ENCODE peak calls at places on chromosomes 2 and 18, in nine cellular contexts. M is GM23338, I is skeletal muscle cell, U is mesendoderm, L is brain microvascular endothelial cell, X is cardiac fibroblast, V is esophagus squamous epithelium, W is Peyer's patch, T is Panc1. O is an unnamed sample.

GRCh38 chr2:65061910-65062339 is 5.7 kb downstream of the CEP68 start:
- DNase-seq in X (no peak), W (no peak), I (no peak), T (no peak), L (no peak), U (no peak), V (no peak), M (no peak), O (peak)

GRCh38 chr2:144834954-144835633 is 315.2 kb upstream of the ZEB2 start:
- DNase-seq in W (no peak), I (peak), M (no peak), U (no peak), X (peak), T (no peak), L (peak), V (no peak), O (peak)

GRCh38 chr18:40110455-40110854 is 1844.6 kb upstream of the PIK3C3 start:
- DNase-seq in V (no peak), T (no peak), W (no peak), X (no peak), U (no peak), M (no peak), L (no peak), I (no peak), O (no peak)

GRCh38 chr2:2252179-2252578 is 78.9 kb downstream of the MYT1L start:
- DNase-seq in W (no peak), T (no peak), L (no peak), I (no peak), X (no peak), V (no peak), M (no peak), U (no peak), O (no peak)

GRCh38 chr18:45802814-45803492 is 22.5 kb upstream of the SIGLEC15 start:
- DNase-seq in X (peak), V (no peak), T (peak), L (peak), W (no peak), I (peak), M (no peak), U (no peak), O (peak)

GRCh38 chr2:131034122-131035051 is 58.9 kb downstream of the FAM168B start:
- DNase-seq in I (no peak), W (no peak), M (peak), T (no peak), U (peak), L (no peak), X (peak), V (no peak), O (peak)

GRCh38 chr2:48265169-48266013 is 264.6 kb upstream of the STON1 start:
- DNase-seq in L (no peak), M (no peak), X (no peak), I (no peak), V (no peak), U (no peak), T (no peak), W (no peak), O (no peak)

GRCh38 chr2:237693281-237694039 is 66.1 kb downstream of the LRRFIP1 start:
- DNase-seq in T (peak), X (peak), W (peak), I (no peak), V (no peak), M (no peak), U (peak), L (no peak), O (peak)

GRCh38 chr2:17752892-17753802 is 463 bp downstream of the SMC6 start:
- DNase-seq in M (peak), U (peak), W (peak), I (no peak), T (no peak), L (no peak), V (no peak), X (peak), O (peak)

GRCh38 chr2:215711484-215712034 is 275.7 kb upstream of the FN1 start:
- DNase-seq in W (no peak), X (peak), L (peak), M (peak), V (no peak), U (peak), I (peak), T (no peak), O (peak)

GRCh38 chr18:79590191-79591039 is 89.2 kb upstream of the CTDP1 start:
- DNase-seq in L (peak), V (no peak), I (no peak), T (no peak), M (no peak), X (peak), W (no peak), U (no peak), O (no peak)

GRCh38 chr18:34947711-34948125 is 93.5 kb upstream of the MAPRE2 start:
- DNase-seq in I (peak), U (peak), W (no peak), V (no peak), T (no peak), X (peak), M (no peak), L (peak), O (peak)

GRCh38 chr2:117336496-117336895 is 478.0 kb upstream of the DDX18 start:
- DNase-seq in L (no peak), T (no peak), I (no peak), V (no peak), X (no peak), M (no peak), W (no peak), U (no peak), O (no peak)

GRCh38 chr2:205747827-205748386 is 65.6 kb downstream of the NRP2 start:
- DNase-seq in M (no peak), U (no peak), W (no peak), L (no peak), T (no peak), I (no peak), X (no peak), V (no peak), O (no peak)

GRCh38 chr2:54945401-54946219 is 104.6 kb downstream of the RTN4 start:
- DNase-seq in I (peak), L (no peak), W (no peak), T (no peak), V (no peak), U (peak), X (peak), M (no peak), O (peak)

GRCh38 chr2:156340818-156341481 is 8.4 kb upstream of the NR4A2 start:
- DNase-seq in I (no peak), V (no peak), M (peak), W (peak), U (peak), X (peak), T (no peak), L (no peak), O (no peak)

GRCh38 chr2:118808429-118808809 is 39.0 kb downstream of the EN1 start:
- DNase-seq in X (no peak), M (peak), I (no peak), L (no peak), W (no peak), V (no peak), U (peak), T (no peak), O (no peak)

GRCh38 chr18:22349317-22349898 is 68.3 kb downstream of the CTAGE1 start:
- DNase-seq in T (no peak), U (no peak), W (no peak), X (peak), I (no peak), L (no peak), M (no peak), V (no peak), O (no peak)
- H3K4me3 ChIP-seq in T (no peak), U (no peak), W (peak), X (peak), I (peak), L (peak), M (peak), V (peak), O (peak)

GRCh38 chr2:33291278-33292013 is 185.0 kb upstream of the RASGRP3 start:
- DNase-seq in M (no peak), U (no peak), X (peak), I (peak), L (peak), V (no peak), W (no peak), T (peak), O (peak)
- H3K4me3 ChIP-seq in M (no peak), U (no peak), X (peak), I (no peak), L (peak), V (no peak), W (peak), T (peak), O (no peak)

GRCh38 chr2:133633309-133633708 is 65.0 kb upstream of the NCKAP5 start:
- DNase-seq in M (no peak), U (no peak), W (no peak), X (no peak), T (no peak), L (no peak), V (no peak), I (no peak), O (no peak)

GRCh38 chr2:133640103-133640502 is 71.8 kb upstream of the NCKAP5 start:
- DNase-seq in L (no peak), W (no peak), U (no peak), T (no peak), X (no peak), V (no peak), I (no peak), M (no peak), O (peak)

GRCh38 chr2:133633851-133634250 is 65.6 kb upstream of the NCKAP5 start:
- DNase-seq in W (no peak), I (no peak), M (no peak), V (no peak), L (peak), X (peak), T (no peak), U (no peak), O (peak)

GRCh38 chr2:133636287-133636686 is 68.0 kb upstream of the NCKAP5 start:
- DNase-seq in W (no peak), M (no peak), I (no peak), X (no peak), T (no peak), U (no peak), L (no peak), V (no peak), O (no peak)

GRCh38 chr2:133635115-133635514 is 66.9 kb upstream of the NCKAP5 start:
- DNase-seq in T (no peak), M (no peak), V (no peak), U (peak), L (no peak), W (no peak), X (no peak), I (no peak), O (peak)
- H3K4me3 ChIP-seq in T (no peak), M (no peak), V (no peak), U (no peak), L (no peak), W (no peak), X (no peak), I (no peak), O (no peak)

GRCh38 chr2:94871226-94872087 is at the start of gene TEKT4:
- DNase-seq in U (peak), I (no peak), L (no peak), X (no peak), T (no peak), V (no peak), M (peak), W (no peak), O (no peak)
- H3K4me3 ChIP-seq in U (no peak), I (no peak), L (no peak), X (no peak), T (no peak), V (peak), M (peak), W (no peak), O (no peak)

DNA sequence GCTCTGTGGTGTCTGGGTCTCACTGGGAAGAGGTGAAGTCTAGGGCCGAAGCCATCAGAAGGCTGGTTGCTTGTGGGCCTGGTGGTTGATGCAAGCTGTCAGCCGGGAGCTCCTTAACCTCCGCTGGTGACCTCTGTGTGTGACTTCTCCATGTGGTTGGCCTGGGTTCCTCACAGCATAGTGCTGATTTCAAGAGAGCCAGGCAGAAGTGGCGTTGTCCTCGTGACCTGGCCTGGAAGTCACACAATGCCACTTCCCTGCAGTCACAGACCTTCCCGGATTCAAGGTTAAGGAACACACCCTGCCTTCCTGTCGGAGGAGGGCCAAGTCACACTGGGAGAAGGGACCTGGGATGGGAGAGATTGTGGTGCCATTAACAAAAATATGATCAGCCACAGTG is 303.7 kb upstream of the HS6ST1 start:
- DNase-seq in T (no peak), M (no peak), W (no peak), V (no peak), L (no peak), I (no peak), U (no peak), X (no peak), O (no peak)
- H3K4me3 ChIP-seq in T (no peak), M (no peak), W (no peak), V (no peak), L (no peak), I (no peak), U (no peak), X (no peak), O (no peak)

GRCh38 chr2:11375689-11376027 is 31.2 kb upstream of the ROCK2 start:
- DNase-seq in T (no peak), W (no peak), I (no peak), M (no peak), X (no peak), V (no peak), U (no peak), L (no peak), O (no peak)

GRCh38 chr2:11371099-11371937 is 26.9 kb upstream of the ROCK2 start:
- DNase-seq in X (no peak), L (no peak), T (no peak), U (no peak), I (no peak), V (no peak), W (no peak), M (no peak), O (no peak)

GRCh38 chr2:11375025-11375688 is 30.7 kb upstream of the ROCK2 start:
- DNase-seq in M (no peak), L (no peak), X (no peak), U (no peak), W (no peak), T (no peak), I (no peak), V (no peak), O (no peak)

GRCh38 chr2:11370377-11371098 is 26.1 kb upstream of the ROCK2 start:
- DNase-seq in X (peak), U (no peak), M (no peak), I (no peak), W (no peak), L (no peak), T (no peak), V (no peak), O (peak)

DNA sequence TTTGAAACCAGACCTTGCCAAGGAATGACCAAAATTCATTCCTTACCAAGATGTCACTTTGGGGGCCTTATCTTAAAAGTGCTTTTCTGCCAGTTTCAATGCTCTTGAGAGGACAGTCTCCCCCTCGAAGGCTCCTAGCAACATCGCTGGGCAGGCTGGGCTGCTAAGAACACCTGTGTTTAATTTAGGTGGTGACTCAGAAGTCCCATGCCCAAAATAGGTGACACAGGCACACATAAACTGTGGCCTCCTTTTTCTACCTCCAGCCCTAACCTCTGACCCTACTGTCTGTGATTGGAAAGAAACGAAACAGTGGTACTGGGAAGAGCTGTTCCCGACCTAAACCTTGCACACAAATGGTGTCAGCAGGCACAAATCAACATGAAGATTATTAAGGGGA is 28.7 kb upstream of the ROCK2 start:
- DNase-seq in U (no peak), X (no peak), M (no peak), T (no peak), W (no peak), V (no peak), I (no peak), L (no peak), O (no peak)
- H3K4me3 ChIP-seq in U (no peak), X (no peak), M (no peak), T (no peak), W (no peak), V (no peak), I (no peak), L (no peak), O (no peak)

DNA sequence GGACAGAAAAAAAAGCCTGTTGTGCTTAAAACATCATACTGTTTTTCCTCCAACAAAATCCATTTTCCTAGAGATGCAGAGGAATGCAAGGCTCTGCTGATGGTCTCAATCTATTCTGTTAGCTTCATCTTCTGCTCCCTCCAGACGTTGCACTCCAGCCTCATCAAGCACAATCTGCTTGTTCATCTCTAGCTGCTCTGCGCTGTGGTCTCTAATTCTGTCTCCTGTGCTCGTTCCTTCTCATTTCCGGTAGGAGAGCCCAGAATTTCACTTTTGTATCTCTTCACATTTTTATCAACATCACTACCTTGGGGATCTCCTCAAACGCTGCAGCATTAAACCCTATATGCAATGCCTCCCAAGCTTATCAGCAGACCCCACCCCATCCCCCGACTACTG is 708.9 kb downstream of the RNF144A start:
- DNase-seq in W (no peak), U (no peak), T (no peak), X (no peak), M (no peak), L (no peak), I (no peak), V (no peak), O (no peak)
- H3K4me3 ChIP-seq in W (no peak), U (no peak), T (no peak), X (no peak), M (no peak), L (no peak), I (no peak), V (no peak), O (no peak)

DNA sequence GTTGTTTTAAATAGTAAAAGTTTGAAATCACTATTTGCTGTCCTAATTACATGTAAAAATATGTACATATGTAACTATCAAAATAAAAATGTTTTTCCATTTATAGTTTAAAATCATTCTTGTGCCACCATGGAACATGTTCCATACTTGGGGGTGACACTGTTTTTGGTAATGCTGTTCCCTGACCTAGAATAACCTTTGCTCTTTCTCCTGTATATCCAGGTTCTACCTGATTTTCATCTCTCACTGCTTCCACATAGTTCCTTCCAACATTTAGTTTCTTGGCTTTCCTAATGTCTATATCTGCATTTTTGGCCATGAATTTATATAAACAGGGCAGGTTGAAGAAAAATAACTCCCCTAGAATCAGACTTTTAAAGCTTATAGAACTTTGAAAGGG is 2.5 kb downstream of the SPOPL start:
- DNase-seq in U (no peak), X (no peak), T (no peak), I (no peak), M (no peak), L (no peak), V (no peak), W (no peak), O (no peak)
- H3K4me3 ChIP-seq in U (no peak), X (no peak), T (no peak), I (no peak), M (peak), L (no peak), V (no peak), W (peak), O (no peak)

DNA sequence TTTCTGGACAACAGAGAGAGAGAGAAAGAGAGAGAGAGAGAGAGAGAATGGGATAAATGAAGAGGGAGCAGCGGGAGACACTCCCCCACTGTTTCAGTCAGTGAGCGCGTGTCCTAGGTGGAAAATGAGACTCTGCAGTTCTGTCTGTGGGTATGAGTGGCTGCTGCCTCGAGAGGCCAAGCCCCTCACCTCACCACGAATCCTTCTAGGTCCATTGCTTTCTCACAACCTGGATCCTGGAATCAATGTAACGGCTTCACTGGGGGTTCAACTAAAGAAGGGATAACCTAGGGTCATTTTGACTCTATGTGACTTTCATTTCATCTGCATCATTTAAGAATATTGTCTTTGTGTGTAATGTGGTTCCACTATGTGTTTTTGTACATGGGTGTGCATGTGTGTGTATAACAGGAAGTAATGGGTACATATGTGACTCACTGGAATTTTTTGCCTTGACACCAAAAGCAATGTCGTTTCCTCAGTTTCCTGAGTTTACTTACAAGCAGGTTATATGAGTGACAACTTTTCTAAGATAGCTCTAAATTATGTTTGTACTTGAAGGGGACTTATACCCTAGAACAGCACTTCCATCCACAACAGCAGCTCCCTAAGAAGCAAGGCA is 221.4 kb upstream of the TRIB2 start:
- DNase-seq in T (no peak), M (no peak), X (no peak), I (no peak), V (no peak), U (no peak), W (no peak), L (no peak), O (no peak)
- H3K4me3 ChIP-seq in T (no peak), M (no peak), X (no peak), I (no peak), V (no peak), U (no peak), W (no peak), L (no peak), O (no peak)

GRCh38 chr2:197219636-197220035 is 90.9 kb downstream of the ANKRD44 start:
- DNase-seq in U (no peak), I (no peak), V (no peak), X (peak), M (no peak), T (no peak), W (no peak), L (no peak), O (no peak)

GRCh38 chr2:197212344-197213262 is 98.0 kb downstream of the ANKRD44 start:
- DNase-seq in X (peak), U (no peak), L (no peak), V (no peak), T (no peak), M (no peak), W (peak), I (no peak), O (no peak)

GRCh38 chr2:197217561-197217960 is 93.0 kb downstream of the ANKRD44 start:
- DNase-seq in W (no peak), L (no peak), U (no peak), I (no peak), V (no peak), M (no peak), X (no peak), T (no peak), O (no peak)

GRCh38 chr2:197211881-197212342 is 98.7 kb downstream of the ANKRD44 start:
- DNase-seq in W (no peak), L (no peak), U (no peak), T (no peak), V (no peak), I (no peak), M (no peak), X (no peak), O (no peak)

GRCh38 chr2:197215988-197216979 is 94.3 kb downstream of the ANKRD44 start:
- DNase-seq in U (no peak), V (no peak), T (no peak), I (no peak), L (no peak), M (no peak), X (peak), W (no peak), O (peak)
- H3K4me3 ChIP-seq in U (no peak), V (no peak), T (no peak), I (no peak), L (no peak), M (no peak), X (no peak), W (no peak), O (no peak)